ENCODE peak calls at places on chromosomes 11 and 22, in nine cellular contexts. One of them, this sample, is unnamed.

GRCh38 chr11:61254403-61255025 is 13.5 kb downstream of the PGA5 start:
- DNase-seq in iris pigment epithelial cell: peak; percentile 59
- DNase-seq in anterior cingulate cortex: no peak
- DNase-seq in stimulated activated CD8-positive, alpha-beta memory T cell treated with anti-CD3 and anti-CD28 coated beads, Interleukin-12 subunit alpha, Interleukin-12 subunit beta, amount 100 ng/mL, for 4 hours: peak; percentile 25
- DNase-seq in HCEC 1CT: peak; percentile 48
- DNase-seq in chondrocyte: no peak
- DNase-seq in NCI-H1436: peak; percentile 10
- DNase-seq in stimulated activated CD4-positive, alpha-beta T cell treated with anti-CD3 and anti-CD28 coated beads, Interleukin-12 subunit alpha, Interleukin-12 subunit beta, amount 100 ng/mL, for 24 hours: peak; percentile 62
- DNase-seq in GM20000: peak; percentile 87
- DNase-seq in this sample: peak; percentile 52

GRCh38 chr22:22184277-22184807 is 60.2 kb upstream of the VPREB1 start:
- DNase-seq in chondrocyte: no peak
- DNase-seq in HCEC 1CT: no peak
- DNase-seq in NCI-H1436: no peak
- DNase-seq in stimulated activated CD8-positive, alpha-beta memory T cell treated with anti-CD3 and anti-CD28 coated beads, Interleukin-12 subunit alpha, Interleukin-12 subunit beta, amount 100 ng/mL, for 4 hours: no peak
- DNase-seq in stimulated activated CD4-positive, alpha-beta T cell treated with anti-CD3 and anti-CD28 coated beads, Interleukin-12 subunit alpha, Interleukin-12 subunit beta, amount 100 ng/mL, for 24 hours: no peak
- DNase-seq in anterior cingulate cortex: no peak
- DNase-seq in GM20000: no peak
- DNase-seq in iris pigment epithelial cell: no peak
- DNase-seq in this sample: no peak

GRCh38 chr11:43664295-43664694 is 16.2 kb upstream of the HSD17B12 start:
- DNase-seq in chondrocyte: no peak
- DNase-seq in GM20000: no peak
- DNase-seq in stimulated activated CD4-positive, alpha-beta T cell treated with anti-CD3 and anti-CD28 coated beads, Interleukin-12 subunit alpha, Interleukin-12 subunit beta, amount 100 ng/mL, for 24 hours: no peak
- DNase-seq in HCEC 1CT: no peak
- DNase-seq in NCI-H1436: no peak
- DNase-seq in iris pigment epithelial cell: no peak
- DNase-seq in stimulated activated CD8-positive, alpha-beta memory T cell treated with anti-CD3 and anti-CD28 coated beads, Interleukin-12 subunit alpha, Interleukin-12 subunit beta, amount 100 ng/mL, for 4 hours: no peak
- DNase-seq in anterior cingulate cortex: no peak
- DNase-seq in this sample: no peak

GRCh38 chr22:24503851-24504170 is 8.7 kb downstream of the UPB1 start:
- DNase-seq in iris pigment epithelial cell: no peak
- DNase-seq in stimulated activated CD8-positive, alpha-beta memory T cell treated with anti-CD3 and anti-CD28 coated beads, Interleukin-12 subunit alpha, Interleukin-12 subunit beta, amount 100 ng/mL, for 4 hours: no peak
- DNase-seq in anterior cingulate cortex: no peak
- DNase-seq in stimulated activated CD4-positive, alpha-beta T cell treated with anti-CD3 and anti-CD28 coated beads, Interleukin-12 subunit alpha, Interleukin-12 subunit beta, amount 100 ng/mL, for 24 hours: no peak
- DNase-seq in GM20000: no peak
- DNase-seq in HCEC 1CT: no peak
- DNase-seq in NCI-H1436: no peak
- DNase-seq in chondrocyte: peak; percentile 35
- DNase-seq in this sample: no peak

GRCh38 chr11:60918251-60918940 is 4.4 kb downstream of the TMEM109 start:
- DNase-seq in iris pigment epithelial cell: peak; percentile 6
- DNase-seq in chondrocyte: no peak
- DNase-seq in anterior cingulate cortex: no peak
- DNase-seq in stimulated activated CD4-positive, alpha-beta T cell treated with anti-CD3 and anti-CD28 coated beads, Interleukin-12 subunit alpha, Interleukin-12 subunit beta, amount 100 ng/mL, for 24 hours: no peak
- DNase-seq in HCEC 1CT: no peak
- DNase-seq in stimulated activated CD8-positive, alpha-beta memory T cell treated with anti-CD3 and anti-CD28 coated beads, Interleukin-12 subunit alpha, Interleukin-12 subunit beta, amount 100 ng/mL, for 4 hours: no peak
- DNase-seq in NCI-H1436: no peak
- DNase-seq in GM20000: peak; percentile 23
- DNase-seq in this sample: no peak

GRCh38 chr11:67082071-67082791 is 25.6 kb downstream of the RHOD start:
- DNase-seq in GM20000: no peak
- DNase-seq in anterior cingulate cortex: no peak
- DNase-seq in iris pigment epithelial cell: no peak
- DNase-seq in stimulated activated CD8-positive, alpha-beta memory T cell treated with anti-CD3 and anti-CD28 coated beads, Interleukin-12 subunit alpha, Interleukin-12 subunit beta, amount 100 ng/mL, for 4 hours: no peak
- DNase-seq in chondrocyte: no peak
- DNase-seq in NCI-H1436: no peak
- DNase-seq in HCEC 1CT: no peak
- DNase-seq in stimulated activated CD4-positive, alpha-beta T cell treated with anti-CD3 and anti-CD28 coated beads, Interleukin-12 subunit alpha, Interleukin-12 subunit beta, amount 100 ng/mL, for 24 hours: no peak
- DNase-seq in this sample: no peak

GRCh38 chr11:111357150-111358037 is 21.7 kb downstream of the POU2AF1 start:
- DNase-seq in chondrocyte: no peak
- DNase-seq in stimulated activated CD4-positive, alpha-beta T cell treated with anti-CD3 and anti-CD28 coated beads, Interleukin-12 subunit alpha, Interleukin-12 subunit beta, amount 100 ng/mL, for 24 hours: no peak
- DNase-seq in stimulated activated CD8-positive, alpha-beta memory T cell treated with anti-CD3 and anti-CD28 coated beads, Interleukin-12 subunit alpha, Interleukin-12 subunit beta, amount 100 ng/mL, for 4 hours: no peak
- DNase-seq in anterior cingulate cortex: no peak
- DNase-seq in NCI-H1436: no peak
- DNase-seq in GM20000: no peak
- DNase-seq in HCEC 1CT: no peak
- DNase-seq in iris pigment epithelial cell: no peak
- DNase-seq in this sample: no peak

GRCh38 chr11:62770778-62771143 is 435 bp upstream of the TAF6L start:
- DNase-seq in chondrocyte: no peak
- DNase-seq in NCI-H1436: peak; percentile 35
- DNase-seq in iris pigment epithelial cell: no peak
- DNase-seq in anterior cingulate cortex: peak; percentile 44
- DNase-seq in stimulated activated CD8-positive, alpha-beta memory T cell treated with anti-CD3 and anti-CD28 coated beads, Interleukin-12 subunit alpha, Interleukin-12 subunit beta, amount 100 ng/mL, for 4 hours: no peak
- DNase-seq in HCEC 1CT: no peak
- DNase-seq in GM20000: no peak
- DNase-seq in stimulated activated CD4-positive, alpha-beta T cell treated with anti-CD3 and anti-CD28 coated beads, Interleukin-12 subunit alpha, Interleukin-12 subunit beta, amount 100 ng/mL, for 24 hours: no peak
- DNase-seq in this sample: no peak

GRCh38 chr11:3056296-3057068 is 741 bp downstream of the CARS1 start:
- DNase-seq in stimulated activated CD8-positive, alpha-beta memory T cell treated with anti-CD3 and anti-CD28 coated beads, Interleukin-12 subunit alpha, Interleukin-12 subunit beta, amount 100 ng/mL, for 4 hours: peak; percentile 6
- DNase-seq in anterior cingulate cortex: no peak
- DNase-seq in HCEC 1CT: no peak
- DNase-seq in NCI-H1436: no peak
- DNase-seq in stimulated activated CD4-positive, alpha-beta T cell treated with anti-CD3 and anti-CD28 coated beads, Interleukin-12 subunit alpha, Interleukin-12 subunit beta, amount 100 ng/mL, for 24 hours: no peak
- DNase-seq in chondrocyte: peak; percentile 94
- DNase-seq in GM20000: no peak
- DNase-seq in iris pigment epithelial cell: no peak
- DNase-seq in this sample: no peak

GRCh38 chr11:45105233-45105992 is 41.0 kb upstream of the PRDM11 start:
- DNase-seq in GM20000: peak; percentile 65
- DNase-seq in chondrocyte: no peak
- DNase-seq in iris pigment epithelial cell: peak; percentile 56
- DNase-seq in HCEC 1CT: peak; percentile 54
- DNase-seq in anterior cingulate cortex: no peak
- DNase-seq in NCI-H1436: peak; percentile 92
- DNase-seq in stimulated activated CD4-positive, alpha-beta T cell treated with anti-CD3 and anti-CD28 coated beads, Interleukin-12 subunit alpha, Interleukin-12 subunit beta, amount 100 ng/mL, for 24 hours: peak; percentile 37
- DNase-seq in stimulated activated CD8-positive, alpha-beta memory T cell treated with anti-CD3 and anti-CD28 coated beads, Interleukin-12 subunit alpha, Interleukin-12 subunit beta, amount 100 ng/mL, for 4 hours: peak; percentile 48
- DNase-seq in this sample: peak; percentile 65

GRCh38 chr22:43861529-43861928 is 784 bp downstream of the SULT4A1 start:
- DNase-seq in anterior cingulate cortex: no peak
- DNase-seq in NCI-H1436: no peak
- DNase-seq in iris pigment epithelial cell: no peak
- DNase-seq in stimulated activated CD8-positive, alpha-beta memory T cell treated with anti-CD3 and anti-CD28 coated beads, Interleukin-12 subunit alpha, Interleukin-12 subunit beta, amount 100 ng/mL, for 4 hours: no peak
- DNase-seq in stimulated activated CD4-positive, alpha-beta T cell treated with anti-CD3 and anti-CD28 coated beads, Interleukin-12 subunit alpha, Interleukin-12 subunit beta, amount 100 ng/mL, for 24 hours: no peak
- DNase-seq in chondrocyte: peak; percentile 50
- DNase-seq in GM20000: no peak
- DNase-seq in HCEC 1CT: no peak
- DNase-seq in this sample: peak; percentile 52

GRCh38 chr11:834371-835316 is 1.9 kb downstream of the CD151 start:
- DNase-seq in NCI-H1436: no peak
- DNase-seq in HCEC 1CT: peak; percentile 68
- DNase-seq in stimulated activated CD8-positive, alpha-beta memory T cell treated with anti-CD3 and anti-CD28 coated beads, Interleukin-12 subunit alpha, Interleukin-12 subunit beta, amount 100 ng/mL, for 4 hours: no peak
- DNase-seq in iris pigment epithelial cell: peak; percentile 67
- DNase-seq in anterior cingulate cortex: no peak
- DNase-seq in chondrocyte: no peak
- DNase-seq in GM20000: no peak
- DNase-seq in stimulated activated CD4-positive, alpha-beta T cell treated with anti-CD3 and anti-CD28 coated beads, Interleukin-12 subunit alpha, Interleukin-12 subunit beta, amount 100 ng/mL, for 24 hours: no peak
- DNase-seq in this sample: peak; percentile 69

GRCh38 chr11:57515332-57516060 is at the start of gene SLC43A1:
- DNase-seq in iris pigment epithelial cell: peak; percentile 68
- DNase-seq in HCEC 1CT: peak; percentile 57
- DNase-seq in NCI-H1436: no peak
- DNase-seq in chondrocyte: peak; percentile 82
- DNase-seq in stimulated activated CD8-positive, alpha-beta memory T cell treated with anti-CD3 and anti-CD28 coated beads, Interleukin-12 subunit alpha, Interleukin-12 subunit beta, amount 100 ng/mL, for 4 hours: peak; percentile 10
- DNase-seq in anterior cingulate cortex: no peak
- DNase-seq in GM20000: peak; percentile 73
- DNase-seq in stimulated activated CD4-positive, alpha-beta T cell treated with anti-CD3 and anti-CD28 coated beads, Interleukin-12 subunit alpha, Interleukin-12 subunit beta, amount 100 ng/mL, for 24 hours: peak; percentile 34
- DNase-seq in this sample: peak; percentile 59

GRCh38 chr11:86999859-87000753 is 37.6 kb upstream of the TMEM135 start:
- DNase-seq in stimulated activated CD4-positive, alpha-beta T cell treated with anti-CD3 and anti-CD28 coated beads, Interleukin-12 subunit alpha, Interleukin-12 subunit beta, amount 100 ng/mL, for 24 hours: no peak
- DNase-seq in iris pigment epithelial cell: peak; percentile 31
- DNase-seq in chondrocyte: no peak
- DNase-seq in stimulated activated CD8-positive, alpha-beta memory T cell treated with anti-CD3 and anti-CD28 coated beads, Interleukin-12 subunit alpha, Interleukin-12 subunit beta, amount 100 ng/mL, for 4 hours: no peak
- DNase-seq in HCEC 1CT: no peak
- DNase-seq in NCI-H1436: no peak
- DNase-seq in anterior cingulate cortex: no peak
- DNase-seq in GM20000: no peak
- DNase-seq in this sample: peak; percentile 10

GRCh38 chr11:77086521-77087472 is 15.8 kb upstream of the OMP start:
- DNase-seq in iris pigment epithelial cell: no peak
- DNase-seq in anterior cingulate cortex: no peak
- DNase-seq in GM20000: no peak
- DNase-seq in stimulated activated CD4-positive, alpha-beta T cell treated with anti-CD3 and anti-CD28 coated beads, Interleukin-12 subunit alpha, Interleukin-12 subunit beta, amount 100 ng/mL, for 24 hours: no peak
- DNase-seq in HCEC 1CT: no peak
- DNase-seq in chondrocyte: peak; percentile 75
- DNase-seq in NCI-H1436: no peak
- DNase-seq in stimulated activated CD8-positive, alpha-beta memory T cell treated with anti-CD3 and anti-CD28 coated beads, Interleukin-12 subunit alpha, Interleukin-12 subunit beta, amount 100 ng/mL, for 4 hours: no peak
- DNase-seq in this sample: no peak

GRCh38 chr11:10305964-10306918 is 1.4 kb downstream of the ADM start:
- DNase-seq in GM20000: peak; percentile 46
- DNase-seq in NCI-H1436: no peak
- DNase-seq in anterior cingulate cortex: no peak
- DNase-seq in stimulated activated CD4-positive, alpha-beta T cell treated with anti-CD3 and anti-CD28 coated beads, Interleukin-12 subunit alpha, Interleukin-12 subunit beta, amount 100 ng/mL, for 24 hours: no peak
- DNase-seq in stimulated activated CD8-positive, alpha-beta memory T cell treated with anti-CD3 and anti-CD28 coated beads, Interleukin-12 subunit alpha, Interleukin-12 subunit beta, amount 100 ng/mL, for 4 hours: no peak
- DNase-seq in chondrocyte: no peak
- DNase-seq in iris pigment epithelial cell: no peak
- DNase-seq in HCEC 1CT: no peak
- DNase-seq in this sample: peak; percentile 32

GRCh38 chr11:121630041-121630440 is 177.3 kb upstream of the SORL1-AS1 start:
- DNase-seq in iris pigment epithelial cell: peak; percentile 93
- DNase-seq in chondrocyte: no peak
- DNase-seq in NCI-H1436: no peak
- DNase-seq in stimulated activated CD8-positive, alpha-beta memory T cell treated with anti-CD3 and anti-CD28 coated beads, Interleukin-12 subunit alpha, Interleukin-12 subunit beta, amount 100 ng/mL, for 4 hours: no peak
- DNase-seq in GM20000: no peak
- DNase-seq in stimulated activated CD4-positive, alpha-beta T cell treated with anti-CD3 and anti-CD28 coated beads, Interleukin-12 subunit alpha, Interleukin-12 subunit beta, amount 100 ng/mL, for 24 hours: no peak
- DNase-seq in HCEC 1CT: peak; percentile 69
- DNase-seq in anterior cingulate cortex: no peak
- DNase-seq in this sample: peak; percentile 93

GRCh38 chr11:95671768-95672167 is 117.8 kb downstream of the FAM76B start:
- DNase-seq in stimulated activated CD4-positive, alpha-beta T cell treated with anti-CD3 and anti-CD28 coated beads, Interleukin-12 subunit alpha, Interleukin-12 subunit beta, amount 100 ng/mL, for 24 hours: no peak
- DNase-seq in GM20000: no peak
- DNase-seq in iris pigment epithelial cell: peak; percentile 7
- DNase-seq in chondrocyte: no peak
- DNase-seq in NCI-H1436: no peak
- DNase-seq in HCEC 1CT: peak; percentile 29
- DNase-seq in stimulated activated CD8-positive, alpha-beta memory T cell treated with anti-CD3 and anti-CD28 coated beads, Interleukin-12 subunit alpha, Interleukin-12 subunit beta, amount 100 ng/mL, for 4 hours: no peak
- DNase-seq in anterior cingulate cortex: no peak
- DNase-seq in this sample: peak; percentile 45

GRCh38 chr11:130536106-130537040 is 87.9 kb downstream of the ADAMTS15 start:
- DNase-seq in HCEC 1CT: no peak
- DNase-seq in NCI-H1436: no peak
- DNase-seq in iris pigment epithelial cell: no peak
- DNase-seq in stimulated activated CD4-positive, alpha-beta T cell treated with anti-CD3 and anti-CD28 coated beads, Interleukin-12 subunit alpha, Interleukin-12 subunit beta, amount 100 ng/mL, for 24 hours: no peak
- DNase-seq in anterior cingulate cortex: no peak
- DNase-seq in GM20000: no peak
- DNase-seq in chondrocyte: no peak
- DNase-seq in stimulated activated CD8-positive, alpha-beta memory T cell treated with anti-CD3 and anti-CD28 coated beads, Interleukin-12 subunit alpha, Interleukin-12 subunit beta, amount 100 ng/mL, for 4 hours: no peak
- DNase-seq in this sample: peak; percentile 30

GRCh38 chr22:46006379-46007002 is 29.5 kb upstream of the WNT7B start:
- DNase-seq in stimulated activated CD4-positive, alpha-beta T cell treated with anti-CD3 and anti-CD28 coated beads, Interleukin-12 subunit alpha, Interleukin-12 subunit beta, amount 100 ng/mL, for 24 hours: peak; percentile 87
- DNase-seq in iris pigment epithelial cell: peak; percentile 77
- DNase-seq in HCEC 1CT: peak; percentile 88
- DNase-seq in chondrocyte: peak; percentile 96
- DNase-seq in NCI-H1436: peak; percentile 82
- DNase-seq in stimulated activated CD8-positive, alpha-beta memory T cell treated with anti-CD3 and anti-CD28 coated beads, Interleukin-12 subunit alpha, Interleukin-12 subunit beta, amount 100 ng/mL, for 4 hours: peak; percentile 67
- DNase-seq in GM20000: peak; percentile 95
- DNase-seq in anterior cingulate cortex: peak; percentile 42
- DNase-seq in this sample: peak; percentile 80

GRCh38 chr22:35418088-35418487 is 18.1 kb downstream of the MCM5 start:
- DNase-seq in iris pigment epithelial cell: peak; percentile 55
- DNase-seq in stimulated activated CD4-positive, alpha-beta T cell treated with anti-CD3 and anti-CD28 coated beads, Interleukin-12 subunit alpha, Interleukin-12 subunit beta, amount 100 ng/mL, for 24 hours: no peak
- DNase-seq in GM20000: no peak
- DNase-seq in chondrocyte: no peak
- DNase-seq in anterior cingulate cortex: no peak
- DNase-seq in NCI-H1436: no peak
- DNase-seq in stimulated activated CD8-positive, alpha-beta memory T cell treated with anti-CD3 and anti-CD28 coated beads, Interleukin-12 subunit alpha, Interleukin-12 subunit beta, amount 100 ng/mL, for 4 hours: no peak
- DNase-seq in HCEC 1CT: peak; percentile 15
- DNase-seq in this sample: peak; percentile 57

GRCh38 chr11:67275606-67276409 is 9.5 kb downstream of the GRK2 start:
- DNase-seq in HCEC 1CT: no peak
- DNase-seq in stimulated activated CD8-positive, alpha-beta memory T cell treated with anti-CD3 and anti-CD28 coated beads, Interleukin-12 subunit alpha, Interleukin-12 subunit beta, amount 100 ng/mL, for 4 hours: no peak
- DNase-seq in stimulated activated CD4-positive, alpha-beta T cell treated with anti-CD3 and anti-CD28 coated beads, Interleukin-12 subunit alpha, Interleukin-12 subunit beta, amount 100 ng/mL, for 24 hours: no peak
- DNase-seq in NCI-H1436: no peak
- DNase-seq in anterior cingulate cortex: no peak
- DNase-seq in GM20000: no peak
- DNase-seq in iris pigment epithelial cell: no peak
- DNase-seq in chondrocyte: peak; percentile 82
- DNase-seq in this sample: no peak

GRCh38 chr11:86497310-86497709 is 122.6 kb downstream of the CCDC81 start:
- DNase-seq in stimulated activated CD4-positive, alpha-beta T cell treated with anti-CD3 and anti-CD28 coated beads, Interleukin-12 subunit alpha, Interleukin-12 subunit beta, amount 100 ng/mL, for 24 hours: no peak
- DNase-seq in chondrocyte: no peak
- DNase-seq in stimulated activated CD8-positive, alpha-beta memory T cell treated with anti-CD3 and anti-CD28 coated beads, Interleukin-12 subunit alpha, Interleukin-12 subunit beta, amount 100 ng/mL, for 4 hours: no peak
- DNase-seq in iris pigment epithelial cell: peak; percentile 74
- DNase-seq in HCEC 1CT: no peak
- DNase-seq in GM20000: no peak
- DNase-seq in anterior cingulate cortex: no peak
- DNase-seq in NCI-H1436: no peak
- DNase-seq in this sample: peak; percentile 67

GRCh38 chr11:68090706-68091105 is 30.5 kb downstream of the CHKA start:
- DNase-seq in GM20000: peak; percentile 41
- DNase-seq in iris pigment epithelial cell: peak; percentile 19
- DNase-seq in stimulated activated CD4-positive, alpha-beta T cell treated with anti-CD3 and anti-CD28 coated beads, Interleukin-12 subunit alpha, Interleukin-12 subunit beta, amount 100 ng/mL, for 24 hours: no peak
- DNase-seq in NCI-H1436: no peak
- DNase-seq in chondrocyte: no peak
- DNase-seq in HCEC 1CT: no peak
- DNase-seq in stimulated activated CD8-positive, alpha-beta memory T cell treated with anti-CD3 and anti-CD28 coated beads, Interleukin-12 subunit alpha, Interleukin-12 subunit beta, amount 100 ng/mL, for 4 hours: no peak
- DNase-seq in anterior cingulate cortex: no peak
- DNase-seq in this sample: peak; percentile 11

GRCh38 chr11:75277991-75278790 is 37.6 kb downstream of the TPBGL start:
- DNase-seq in iris pigment epithelial cell: no peak
- DNase-seq in NCI-H1436: no peak
- DNase-seq in chondrocyte: no peak
- DNase-seq in stimulated activated CD4-positive, alpha-beta T cell treated with anti-CD3 and anti-CD28 coated beads, Interleukin-12 subunit alpha, Interleukin-12 subunit beta, amount 100 ng/mL, for 24 hours: no peak
- DNase-seq in anterior cingulate cortex: no peak
- DNase-seq in stimulated activated CD8-positive, alpha-beta memory T cell treated with anti-CD3 and anti-CD28 coated beads, Interleukin-12 subunit alpha, Interleukin-12 subunit beta, amount 100 ng/mL, for 4 hours: no peak
- DNase-seq in HCEC 1CT: no peak
- DNase-seq in GM20000: no peak
- DNase-seq in this sample: no peak

GRCh38 chr11:46060013-46060412 is 61.2 kb downstream of the PHF21A start:
- DNase-seq in anterior cingulate cortex: no peak
- DNase-seq in GM20000: no peak
- DNase-seq in stimulated activated CD4-positive, alpha-beta T cell treated with anti-CD3 and anti-CD28 coated beads, Interleukin-12 subunit alpha, Interleukin-12 subunit beta, amount 100 ng/mL, for 24 hours: no peak
- DNase-seq in HCEC 1CT: no peak
- DNase-seq in iris pigment epithelial cell: no peak
- DNase-seq in stimulated activated CD8-positive, alpha-beta memory T cell treated with anti-CD3 and anti-CD28 coated beads, Interleukin-12 subunit alpha, Interleukin-12 subunit beta, amount 100 ng/mL, for 4 hours: no peak
- DNase-seq in NCI-H1436: no peak
- DNase-seq in chondrocyte: no peak
- DNase-seq in this sample: no peak

GRCh38 chr11:47132490-47132889 is 44.2 kb downstream of the ARFGAP2 start:
- DNase-seq in stimulated activated CD8-positive, alpha-beta memory T cell treated with anti-CD3 and anti-CD28 coated beads, Interleukin-12 subunit alpha, Interleukin-12 subunit beta, amount 100 ng/mL, for 4 hours: no peak
- DNase-seq in chondrocyte: no peak
- DNase-seq in anterior cingulate cortex: no peak
- DNase-seq in GM20000: no peak
- DNase-seq in HCEC 1CT: no peak
- DNase-seq in NCI-H1436: no peak
- DNase-seq in stimulated activated CD4-positive, alpha-beta T cell treated with anti-CD3 and anti-CD28 coated beads, Interleukin-12 subunit alpha, Interleukin-12 subunit beta, amount 100 ng/mL, for 24 hours: no peak
- DNase-seq in iris pigment epithelial cell: no peak
- DNase-seq in this sample: no peak

GRCh38 chr11:123122852-123123251 is 60.9 kb upstream of the HSPA8 start:
- DNase-seq in chondrocyte: no peak
- DNase-seq in iris pigment epithelial cell: peak; percentile 57
- DNase-seq in NCI-H1436: no peak
- DNase-seq in stimulated activated CD8-positive, alpha-beta memory T cell treated with anti-CD3 and anti-CD28 coated beads, Interleukin-12 subunit alpha, Interleukin-12 subunit beta, amount 100 ng/mL, for 4 hours: no peak
- DNase-seq in anterior cingulate cortex: no peak
- DNase-seq in GM20000: no peak
- DNase-seq in stimulated activated CD4-positive, alpha-beta T cell treated with anti-CD3 and anti-CD28 coated beads, Interleukin-12 subunit alpha, Interleukin-12 subunit beta, amount 100 ng/mL, for 24 hours: no peak
- DNase-seq in HCEC 1CT: peak; percentile 21
- DNase-seq in this sample: no peak

GRCh38 chr11:75595511-75595910 is 33.5 kb downstream of the SERPINH1 start:
- DNase-seq in chondrocyte: no peak
- DNase-seq in HCEC 1CT: no peak
- DNase-seq in anterior cingulate cortex: no peak
- DNase-seq in NCI-H1436: no peak
- DNase-seq in iris pigment epithelial cell: no peak
- DNase-seq in stimulated activated CD4-positive, alpha-beta T cell treated with anti-CD3 and anti-CD28 coated beads, Interleukin-12 subunit alpha, Interleukin-12 subunit beta, amount 100 ng/mL, for 24 hours: no peak
- DNase-seq in stimulated activated CD8-positive, alpha-beta memory T cell treated with anti-CD3 and anti-CD28 coated beads, Interleukin-12 subunit alpha, Interleukin-12 subunit beta, amount 100 ng/mL, for 4 hours: no peak
- DNase-seq in GM20000: no peak
- DNase-seq in this sample: no peak

GRCh38 chr11:38274031-38274430 is 1676.0 kb upstream of the RAG2 start:
- DNase-seq in chondrocyte: no peak
- DNase-seq in iris pigment epithelial cell: peak; percentile 8
- DNase-seq in anterior cingulate cortex: no peak
- DNase-seq in GM20000: no peak
- DNase-seq in stimulated activated CD8-positive, alpha-beta memory T cell treated with anti-CD3 and anti-CD28 coated beads, Interleukin-12 subunit alpha, Interleukin-12 subunit beta, amount 100 ng/mL, for 4 hours: no peak
- DNase-seq in HCEC 1CT: no peak
- DNase-seq in NCI-H1436: no peak
- DNase-seq in stimulated activated CD4-positive, alpha-beta T cell treated with anti-CD3 and anti-CD28 coated beads, Interleukin-12 subunit alpha, Interleukin-12 subunit beta, amount 100 ng/mL, for 24 hours: no peak
- DNase-seq in this sample: no peak

GRCh38 chr11:34564406-34564805 is 50.8 kb upstream of the ELF5 start:
- DNase-seq in iris pigment epithelial cell: peak; percentile 37
- DNase-seq in HCEC 1CT: no peak
- DNase-seq in GM20000: no peak
- DNase-seq in chondrocyte: no peak
- DNase-seq in NCI-H1436: no peak
- DNase-seq in anterior cingulate cortex: no peak
- DNase-seq in stimulated activated CD8-positive, alpha-beta memory T cell treated with anti-CD3 and anti-CD28 coated beads, Interleukin-12 subunit alpha, Interleukin-12 subunit beta, amount 100 ng/mL, for 4 hours: no peak
- DNase-seq in stimulated activated CD4-positive, alpha-beta T cell treated with anti-CD3 and anti-CD28 coated beads, Interleukin-12 subunit alpha, Interleukin-12 subunit beta, amount 100 ng/mL, for 24 hours: no peak
- DNase-seq in this sample: peak; percentile 9

This sample was measured in IMR-90.